ENCODE peak calls at places on chromosome 13, in seven cellular contexts. L is H1, C is stomach, O is transverse colon, F is breast epithelium, Y is HCT116, W is sigmoid colon. U is an unnamed sample.

GRCh38 chr13:83796364-83796763 is 85.9 kb downstream of the SLITRK1 start:
- DNase-seq in F (no peak), Y (no peak), W (no peak), O (no peak), C (no peak), L (no peak), U (no peak)

GRCh38 chr13:26601669-26602068 is 44.2 kb downstream of the WASF3 start:
- DNase-seq in O (no peak), W (no peak), L (no peak), Y (no peak), F (no peak), C (no peak), U (no peak)

GRCh38 chr13:85590231-85590931 is 208.8 kb downstream of the SLITRK6 start:
- DNase-seq in Y (no peak), O (no peak), C (no peak), L (no peak), W (no peak), F (no peak), U (no peak)

GRCh38 chr13:75788494-75788991 is 152.4 kb downstream of the LMO7 start:
- DNase-seq in O (peak), W (no peak), Y (no peak), F (no peak), L (no peak), C (peak), U (no peak)

GRCh38 chr13:33279414-33279813 is 6.1 kb downstream of the STARD13 start:
- DNase-seq in Y (no peak), L (no peak), C (no peak), F (no peak), O (peak), W (no peak), U (peak)

GRCh38 chr13:71374471-71375041 is 492.4 kb downstream of the DACH1 start:
- DNase-seq in W (no peak), L (no peak), Y (no peak), C (no peak), O (no peak), F (no peak), U (no peak)

GRCh38 chr13:46663216-46663615 is 110.2 kb downstream of the LRCH1 start:
- DNase-seq in L (no peak), C (no peak), W (no peak), O (no peak), F (no peak), Y (no peak), U (no peak)

GRCh38 chr13:26956532-26957142 is 196.1 kb upstream of the GPR12 start:
- DNase-seq in O (peak), W (no peak), Y (no peak), C (no peak), L (no peak), F (no peak), U (no peak)

GRCh38 chr13:81017525-81018152 is 676.7 kb upstream of the SPRY2 start:
- DNase-seq in L (no peak), W (no peak), O (no peak), C (no peak), Y (peak), F (no peak), U (no peak)

GRCh38 chr13:24081388-24081787 is 79.1 kb upstream of the SPATA13 start:
- DNase-seq in Y (no peak), L (no peak), F (no peak), C (no peak), W (no peak), O (no peak), U (no peak)

GRCh38 chr13:87052731-87053130 is 618.4 kb upstream of the SLITRK5 start:
- DNase-seq in L (no peak), O (no peak), C (no peak), W (no peak), Y (no peak), F (no peak), U (no peak)

GRCh38 chr13:94352057-94352456 is 127.4 kb downstream of the DCT start:
- DNase-seq in C (no peak), L (no peak), W (no peak), O (no peak), Y (no peak), F (no peak), U (no peak)

GRCh38 chr13:38664920-38665319 is 22.0 kb upstream of the FREM2 start:
- DNase-seq in C (no peak), Y (no peak), W (no peak), O (no peak), F (no peak), L (no peak), U (no peak)

GRCh38 chr13:43284162-43284561 is 260.8 kb downstream of the DNAJC15 start:
- DNase-seq in Y (no peak), F (no peak), L (no peak), O (no peak), W (no peak), C (no peak), U (no peak)

GRCh38 chr13:98443329-98443728 is 133.6 kb downstream of the STK24 start:
- DNase-seq in O (no peak), L (no peak), Y (no peak), F (no peak), C (no peak), W (no peak), U (no peak)

GRCh38 chr13:28653111-28653510 is 5.8 kb upstream of the POMP start:
- DNase-seq in F (no peak), Y (no peak), C (no peak), O (no peak), L (no peak), W (no peak), U (no peak)

GRCh38 chr13:33799950-33800592 is 17.9 kb upstream of the RFC3 start:
- DNase-seq in Y (peak), O (no peak), C (no peak), L (no peak), W (no peak), F (no peak), U (no peak)

GRCh38 chr13:106533101-106533939 is 2.1 kb downstream of the EFNB2 start:
- DNase-seq in C (peak), Y (no peak), W (peak), L (peak), F (peak), O (peak), U (peak)

GRCh38 chr13:47480121-47480520 is 521.0 kb downstream of the SUCLA2 start:
- DNase-seq in L (no peak), C (no peak), Y (no peak), W (no peak), O (no peak), F (no peak), U (no peak)

GRCh38 chr13:94329277-94329676 is 150.2 kb downstream of the DCT start:
- DNase-seq in C (no peak), L (no peak), F (no peak), W (peak), Y (no peak), O (no peak), U (no peak)

GRCh38 chr13:39455534-39456175 is 147.3 kb downstream of the LHFPL6 start:
- DNase-seq in W (no peak), O (no peak), Y (no peak), C (no peak), L (no peak), F (no peak), U (no peak)

GRCh38 chr13:42354246-42355117 is 82.5 kb downstream of the AKAP11 start:
- DNase-seq in Y (no peak), F (no peak), W (no peak), C (no peak), L (no peak), O (no peak), U (no peak)

GRCh38 chr13:79386125-79386822 is 19.8 kb downstream of the RBM26 start:
- DNase-seq in W (no peak), Y (no peak), C (no peak), L (no peak), F (no peak), O (no peak), U (no peak)

GRCh38 chr13:79246575-79246949 is 159.5 kb downstream of the RBM26 start:
- DNase-seq in Y (no peak), O (no peak), W (no peak), C (no peak), F (no peak), L (no peak), U (no peak)

GRCh38 chr13:51998723-51999471 is 12.4 kb downstream of the ATP7B start:
- DNase-seq in L (no peak), C (no peak), O (no peak), Y (no peak), W (no peak), F (no peak), U (no peak)

GRCh38 chr13:51996660-51997059 is 14.6 kb downstream of the ATP7B start:
- DNase-seq in Y (no peak), C (no peak), W (no peak), F (no peak), O (no peak), L (no peak), U (no peak)

GRCh38 chr13:51999525-51999924 is 11.7 kb downstream of the ATP7B start:
- DNase-seq in Y (no peak), F (peak), C (peak), L (no peak), O (no peak), W (peak), U (peak)

GRCh38 chr13:51997641-51998330 is 13.5 kb downstream of the ATP7B start:
- DNase-seq in L (no peak), W (no peak), Y (no peak), F (no peak), O (no peak), C (peak), U (no peak)

GRCh38 chr13:51995677-51996551 is 15.3 kb downstream of the ATP7B start:
- DNase-seq in L (no peak), C (peak), W (no peak), O (peak), F (no peak), Y (no peak), U (peak)
- TF ChIP-seq POLR2A in L (no peak), C (no peak), W (no peak), O (no peak), F (no peak), Y (no peak), U (no peak)

DNA sequence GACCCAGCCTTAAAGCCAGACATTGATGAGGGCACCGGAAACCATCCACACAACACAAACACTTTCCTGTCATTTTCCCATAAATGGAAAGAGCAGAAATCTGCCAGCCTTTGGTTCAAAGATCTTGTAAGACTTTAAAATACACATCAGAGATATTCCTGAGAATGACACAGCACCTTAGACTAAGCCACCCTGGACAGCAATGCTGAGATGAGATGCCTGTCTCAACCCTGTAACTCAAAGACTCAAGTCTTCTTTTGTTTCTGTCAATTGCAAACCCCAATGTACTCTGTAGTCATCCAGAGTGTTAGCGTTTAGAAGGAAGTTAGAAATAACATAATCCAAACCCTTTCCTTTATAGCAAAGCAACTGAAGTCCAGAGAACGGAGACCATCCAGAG is 119.2 kb downstream of the CCNA1 start:
- DNase-seq in L (no peak), C (no peak), Y (no peak), W (no peak), F (no peak), O (no peak), U (no peak)
- TF ChIP-seq CTCF in L (no peak), C (no peak), Y (no peak), W (no peak), F (no peak), O (no peak), U (no peak)

GRCh38 chr13:113327391-113327765 is 30.3 kb downstream of the LAMP1 start:
- DNase-seq in W (no peak), O (no peak), L (no peak), Y (no peak), C (no peak), F (no peak), U (peak)
- TF ChIP-seq POLR2AphosphoS5 in W (no peak), O (no peak), L (no peak), Y (no peak), C (no peak), F (no peak), U (peak)

DNA sequence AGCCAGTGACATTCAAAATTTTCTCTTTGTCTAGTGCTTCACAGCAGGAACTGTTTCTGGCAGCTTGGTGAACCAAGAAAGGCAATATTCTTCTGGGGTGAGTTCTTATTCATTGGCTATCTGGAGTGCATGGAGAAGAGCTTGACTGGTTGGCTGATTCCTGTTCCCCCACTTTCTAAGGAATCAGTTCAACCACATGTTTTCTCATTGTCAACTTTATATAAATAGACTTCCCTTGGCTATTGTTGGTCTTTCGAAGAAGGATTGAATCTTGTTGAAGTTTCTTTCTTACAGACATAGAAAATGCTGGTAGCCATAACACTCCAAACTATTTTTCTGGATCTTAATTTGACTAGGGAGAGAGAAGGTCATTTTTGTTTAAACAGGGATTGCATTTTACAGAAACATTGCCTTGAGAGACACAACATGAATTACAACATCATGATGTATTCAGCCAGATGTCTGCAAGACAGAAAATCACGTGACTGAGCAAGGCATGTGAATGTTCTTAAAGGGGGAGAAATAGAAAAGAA is 85.2 kb downstream of the EDNRB start:
- DNase-seq in O (no peak), L (no peak), W (no peak), C (no peak), Y (no peak), F (no peak), U (no peak)
- TF ChIP-seq POLR2A in O (no peak), L (no peak), W (no peak), C (no peak), Y (no peak), F (no peak), U (no peak)

DNA sequence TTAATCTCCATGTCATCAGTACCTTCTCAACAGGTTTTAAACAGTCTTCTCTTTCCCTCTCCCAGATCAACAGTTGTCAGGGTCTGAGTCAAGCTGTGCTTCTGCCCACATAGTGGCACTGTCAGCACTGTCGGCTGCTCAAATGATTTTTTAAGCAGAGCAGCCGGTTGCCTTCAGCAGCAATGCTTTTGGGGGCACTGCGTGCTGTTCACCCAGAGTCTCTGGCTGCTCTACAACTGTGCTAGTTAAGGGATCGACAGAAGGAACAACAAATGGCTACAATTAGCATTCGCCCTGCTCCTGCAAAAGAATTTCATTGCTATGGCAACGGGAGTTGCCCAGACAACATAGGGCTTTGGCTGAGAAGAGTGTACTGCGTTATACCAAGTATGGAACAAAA is 412.9 kb downstream of the DIAPH3 start:
- DNase-seq in O (no peak), C (no peak), Y (no peak), W (no peak), F (no peak), L (peak), U (no peak)
- TF ChIP-seq CTCF in O (no peak), C (no peak), Y (no peak), W (no peak), F (no peak), L (no peak), U (no peak)

GRCh38 chr13:44305216-44305615 is 68.4 kb upstream of the SERP2 start:
- DNase-seq in L (no peak), O (no peak), C (no peak), Y (peak), W (no peak), F (no peak), U (no peak)

GRCh38 chr13:44305845-44306244 is 67.8 kb upstream of the SERP2 start:
- DNase-seq in F (no peak), Y (no peak), O (no peak), C (peak), W (no peak), L (no peak), U (no peak)

GRCh38 chr13:44307844-44308243 is 65.8 kb upstream of the SERP2 start:
- DNase-seq in L (no peak), W (no peak), O (no peak), Y (peak), F (no peak), C (peak), U (no peak)

GRCh38 chr13:44307255-44307654 is 66.4 kb upstream of the SERP2 start:
- DNase-seq in C (no peak), L (no peak), Y (peak), O (no peak), F (no peak), W (no peak), U (no peak)

DNA sequence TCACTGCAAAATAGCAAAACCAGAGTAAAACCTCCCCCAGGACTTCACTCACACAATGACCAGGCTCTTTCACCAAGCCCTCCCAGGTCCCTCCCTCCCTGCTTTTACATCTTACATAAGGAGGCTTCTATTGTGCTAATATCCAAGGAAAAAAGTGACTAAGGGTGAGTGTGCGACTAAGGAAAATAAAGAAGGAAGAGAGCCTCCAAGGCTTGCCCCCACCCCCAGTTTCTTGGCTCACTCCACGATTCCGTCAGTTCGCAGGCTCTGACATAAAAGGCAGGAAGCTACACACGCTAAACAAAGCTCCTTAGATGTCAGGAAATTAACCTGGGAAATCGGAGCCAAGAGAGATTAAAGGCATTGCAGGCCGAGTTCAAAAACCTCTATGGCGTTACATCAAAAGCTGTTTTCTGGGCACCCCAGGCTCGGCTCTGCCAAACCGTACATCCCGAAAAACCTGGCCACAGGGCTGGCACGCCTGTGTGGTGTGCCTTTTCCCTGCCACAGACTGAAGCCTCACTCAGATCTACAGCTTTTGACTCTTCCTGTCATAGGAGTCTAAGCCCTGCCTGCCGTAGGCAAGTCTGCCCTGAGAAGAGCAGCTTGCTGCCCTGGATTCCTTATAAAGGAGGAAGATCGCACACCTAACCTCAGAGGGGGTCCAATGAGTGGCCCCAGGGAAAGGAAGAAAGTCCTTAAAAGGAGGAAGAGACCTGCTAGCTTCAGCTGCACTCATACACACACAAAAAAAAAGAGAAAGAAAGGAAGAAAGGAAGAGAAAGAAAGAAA is 67.0 kb upstream of the SERP2 start:
- DNase-seq in F (no peak), L (peak), W (peak), O (peak), Y (peak), C (peak), U (peak)
- TF ChIP-seq POLR2AphosphoS5 in F (peak), L (peak), W (peak), O (peak), Y (peak), C (peak), U (peak)

DNA sequence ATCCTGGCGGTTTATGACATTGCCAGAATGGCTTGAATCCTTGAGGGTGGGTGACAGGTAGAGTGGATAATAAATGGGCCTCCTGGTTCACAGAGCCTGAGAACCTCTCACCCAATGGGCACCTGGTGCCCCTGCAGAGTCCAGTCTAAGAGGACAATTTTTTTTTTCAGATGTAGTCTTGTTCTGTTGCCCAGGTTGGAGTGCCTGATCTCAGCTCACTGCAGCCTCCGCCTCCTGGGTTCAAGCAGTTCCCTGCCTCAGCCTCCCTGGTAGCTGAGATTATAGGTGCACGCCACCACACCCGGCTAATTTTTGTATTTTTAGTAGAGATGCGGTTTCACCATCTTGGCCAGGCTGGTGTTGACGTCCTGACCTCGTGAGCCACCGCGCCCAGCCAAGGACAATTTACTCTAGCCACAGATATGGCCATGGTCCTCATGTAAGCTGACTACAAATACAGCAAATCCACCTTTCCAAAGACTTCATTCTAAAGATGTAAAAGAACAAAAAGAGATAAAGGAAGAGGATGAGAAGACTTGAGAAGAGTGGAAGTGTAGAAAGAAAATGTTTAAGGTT is 33.0 kb downstream of the COL4A2 start:
- DNase-seq in O (no peak), C (no peak), F (no peak), Y (no peak), W (no peak), L (no peak), U (no peak)
- TF ChIP-seq POLR2A in O (no peak), C (no peak), F (no peak), Y (no peak), W (no peak), L (no peak), U (no peak)

U was measured in prostate gland.